ENCODE peak calls at places on chromosomes 4 and X, in five cellular contexts. One of them, this sample, is unnamed.
A peak's percentile ranks its signal among the peaks of the same experiment; 100 is the strongest.

GRCh38 chr4:150244600-150244999 is 166.4 kb downstream of the DCLK2 start:
- DNase-seq in heart left ventricle: no peak
- DNase-seq in heart right ventricle: no peak
- DNase-seq in adrenal gland: no peak
- DNase-seq in brain microvascular endothelial cell: peak; percentile 83
- DNase-seq in this sample: no peak

GRCh38 chrX:101136235-101136634 is 38.2 kb downstream of the CENPI start:
- DNase-seq in heart left ventricle: no peak
- DNase-seq in heart right ventricle: no peak
- DNase-seq in adrenal gland: no peak
- DNase-seq in brain microvascular endothelial cell: no peak
- DNase-seq in this sample: no peak

GRCh38 chr4:41038304-41038703 is 176.0 kb downstream of the APBB2 start:
- DNase-seq in heart left ventricle: no peak
- DNase-seq in heart right ventricle: no peak
- DNase-seq in adrenal gland: no peak
- DNase-seq in brain microvascular endothelial cell: no peak
- DNase-seq in this sample: no peak

GRCh38 chrX:1093112-1093511 is 119.3 kb downstream of the CRLF2 start:
- DNase-seq in heart left ventricle: no peak
- DNase-seq in heart right ventricle: no peak
- DNase-seq in adrenal gland: no peak
- DNase-seq in brain microvascular endothelial cell: no peak
- DNase-seq in this sample: no peak

GRCh38 chr4:1570291-1571164 is 113.6 kb downstream of the FAM53A start:
- DNase-seq in heart left ventricle: peak; percentile 61
- DNase-seq in heart right ventricle: peak; percentile 4
- DNase-seq in adrenal gland: no peak
- DNase-seq in brain microvascular endothelial cell: no peak
- DNase-seq in this sample: no peak

GRCh38 chrX:155893513-155893912 is 12.4 kb downstream of the VAMP7 start:
- DNase-seq in heart left ventricle: no peak
- DNase-seq in heart right ventricle: no peak
- DNase-seq in adrenal gland: no peak
- DNase-seq in brain microvascular endothelial cell: no peak
- DNase-seq in this sample: no peak

GRCh38 chr4:164892018-164892417 is 15.0 kb downstream of the APELA start:
- DNase-seq in heart left ventricle: no peak
- DNase-seq in heart right ventricle: no peak
- DNase-seq in adrenal gland: no peak
- DNase-seq in brain microvascular endothelial cell: no peak
- DNase-seq in this sample: no peak

GRCh38 chr4:110139815-110140214 is 58.6 kb downstream of the ELOVL6 start:
- DNase-seq in heart left ventricle: no peak
- DNase-seq in heart right ventricle: no peak
- DNase-seq in adrenal gland: no peak
- DNase-seq in brain microvascular endothelial cell: no peak
- DNase-seq in this sample: no peak

GRCh38 chrX:37701588-37701987 is 16.0 kb downstream of the XK start:
- DNase-seq in heart left ventricle: no peak
- DNase-seq in heart right ventricle: no peak
- DNase-seq in adrenal gland: no peak
- DNase-seq in brain microvascular endothelial cell: no peak
- DNase-seq in this sample: no peak

GRCh38 chrX:127877358-127877757 is 174.8 kb downstream of the ACTRT1 start:
- DNase-seq in heart left ventricle: no peak
- DNase-seq in heart right ventricle: no peak
- DNase-seq in adrenal gland: no peak
- DNase-seq in brain microvascular endothelial cell: no peak
- DNase-seq in this sample: no peak

GRCh38 chr4:101793397-101793796 is 2.9 kb downstream of the BANK1 start:
- DNase-seq in heart left ventricle: no peak
- DNase-seq in heart right ventricle: no peak
- DNase-seq in adrenal gland: no peak
- DNase-seq in brain microvascular endothelial cell: no peak
- DNase-seq in this sample: no peak

GRCh38 chrX:1389181-1389992 is 2.5 kb downstream of the SLC25A6 start:
- DNase-seq in heart left ventricle: peak; percentile 54
- DNase-seq in heart right ventricle: no peak
- DNase-seq in adrenal gland: peak; percentile 16
- DNase-seq in brain microvascular endothelial cell: no peak
- DNase-seq in this sample: no peak

GRCh38 chr4:123555500-123556273 is 159.1 kb downstream of the SPRY1 start:
- DNase-seq in heart left ventricle: peak; percentile 74
- DNase-seq in heart right ventricle: peak; percentile 75
- DNase-seq in adrenal gland: peak; percentile 82
- DNase-seq in brain microvascular endothelial cell: peak; percentile 95
- DNase-seq in this sample: peak; percentile 93

GRCh38 chrX:18354369-18355329 is at the start of gene SCML2:
- DNase-seq in heart left ventricle: peak; percentile 58
- DNase-seq in heart right ventricle: peak; percentile 46
- DNase-seq in adrenal gland: peak; percentile 44
- DNase-seq in brain microvascular endothelial cell: peak; percentile 7
- DNase-seq in this sample: no peak

GRCh38 chrX:49039598-49040375 is 3.4 kb downstream of the TFE3 start:
- DNase-seq in heart left ventricle: peak; percentile 69
- DNase-seq in heart right ventricle: peak; percentile 46
- DNase-seq in adrenal gland: peak; percentile 88
- DNase-seq in brain microvascular endothelial cell: peak; percentile 81
- DNase-seq in this sample: peak; percentile 33

GRCh38 chr4:17654701-17655100 is 40.3 kb downstream of the MED28 start:
- DNase-seq in heart left ventricle: no peak
- DNase-seq in heart right ventricle: no peak
- DNase-seq in adrenal gland: no peak
- DNase-seq in brain microvascular endothelial cell: no peak
- DNase-seq in this sample: no peak

GRCh38 chrX:133746593-133746992 is 238.8 kb downstream of the GPC3 start:
- DNase-seq in heart left ventricle: no peak
- DNase-seq in heart right ventricle: no peak
- DNase-seq in adrenal gland: no peak
- DNase-seq in brain microvascular endothelial cell: no peak
- DNase-seq in this sample: no peak

GRCh38 chr4:137532869-137533236 is 559 bp upstream of the PCDH18 start:
- DNase-seq in heart left ventricle: no peak
- DNase-seq in heart right ventricle: no peak
- DNase-seq in adrenal gland: no peak
- DNase-seq in brain microvascular endothelial cell: no peak
- DNase-seq in this sample: no peak

GRCh38 chr4:182819751-182820150 is 97.4 kb downstream of the DCTD start:
- DNase-seq in heart left ventricle: no peak
- DNase-seq in heart right ventricle: no peak
- DNase-seq in adrenal gland: no peak
- DNase-seq in brain microvascular endothelial cell: no peak
- DNase-seq in this sample: no peak

GRCh38 chr4:138707746-138708145 is 307.8 kb upstream of the NOCT start:
- DNase-seq in heart left ventricle: no peak
- DNase-seq in heart right ventricle: no peak
- DNase-seq in adrenal gland: no peak
- DNase-seq in brain microvascular endothelial cell: no peak
- DNase-seq in this sample: no peak

GRCh38 chrX:79259073-79259689 is 108.0 kb downstream of the ITM2A start:
- DNase-seq in heart left ventricle: no peak
- DNase-seq in heart right ventricle: no peak
- DNase-seq in adrenal gland: no peak
- DNase-seq in brain microvascular endothelial cell: no peak
- DNase-seq in this sample: no peak

GRCh38 chrX:3271485-3272186 is 74.8 kb downstream of the MXRA5 start:
- DNase-seq in heart left ventricle: no peak
- DNase-seq in heart right ventricle: no peak
- DNase-seq in adrenal gland: no peak
- DNase-seq in brain microvascular endothelial cell: peak; percentile 69
- DNase-seq in this sample: no peak

GRCh38 chr4:181911420-181911819 is 331.8 kb upstream of the TENM3 start:
- DNase-seq in heart left ventricle: no peak
- DNase-seq in heart right ventricle: no peak
- DNase-seq in adrenal gland: no peak
- DNase-seq in brain microvascular endothelial cell: peak; percentile 64
- DNase-seq in this sample: no peak

GRCh38 chrX:11461181-11462001 is 168.2 kb downstream of the AMELX start:
- DNase-seq in heart left ventricle: no peak
- DNase-seq in heart right ventricle: no peak
- DNase-seq in adrenal gland: no peak
- DNase-seq in brain microvascular endothelial cell: peak; percentile 62
- DNase-seq in this sample: no peak

GRCh38 chrX:104482757-104483156 is 83.2 kb upstream of the IL1RAPL2 start:
- DNase-seq in heart left ventricle: no peak
- DNase-seq in heart right ventricle: no peak
- DNase-seq in adrenal gland: no peak
- DNase-seq in brain microvascular endothelial cell: no peak
- DNase-seq in this sample: no peak

GRCh38 chrX:40247382-40247781 is 149.6 kb upstream of the BCOR start:
- DNase-seq in heart left ventricle: no peak
- DNase-seq in heart right ventricle: no peak
- DNase-seq in adrenal gland: no peak
- DNase-seq in brain microvascular endothelial cell: no peak
- DNase-seq in this sample: no peak

GRCh38 chr4:7295201-7295916 is 103.0 kb downstream of the SORCS2 start:
- DNase-seq in heart left ventricle: peak; percentile 81
- DNase-seq in heart right ventricle: peak; percentile 67
- DNase-seq in adrenal gland: no peak
- DNase-seq in brain microvascular endothelial cell: no peak
- DNase-seq in this sample: peak; percentile 49

GRCh38 chr4:153916273-153916755 is 127.4 kb upstream of the SFRP2 start:
- DNase-seq in heart left ventricle: no peak
- DNase-seq in heart right ventricle: no peak
- DNase-seq in adrenal gland: no peak
- DNase-seq in brain microvascular endothelial cell: no peak
- DNase-seq in this sample: no peak

GRCh38 chr4:39134674-39135073 is 47.7 kb upstream of the WDR19 start:
- DNase-seq in heart left ventricle: no peak
- DNase-seq in heart right ventricle: no peak
- DNase-seq in adrenal gland: no peak
- DNase-seq in brain microvascular endothelial cell: no peak
- DNase-seq in this sample: no peak

GRCh38 chrX:135424469-135424868 is 2.7 kb downstream of the SMIM10L2A start:
- DNase-seq in heart left ventricle: no peak
- DNase-seq in heart right ventricle: no peak
- DNase-seq in adrenal gland: no peak
- DNase-seq in brain microvascular endothelial cell: no peak
- DNase-seq in this sample: no peak

GRCh38 chrX:135425026-135425425 is 3.3 kb downstream of the SMIM10L2A start:
- DNase-seq in heart left ventricle: no peak
- DNase-seq in heart right ventricle: no peak
- DNase-seq in adrenal gland: no peak
- DNase-seq in brain microvascular endothelial cell: no peak
- DNase-seq in this sample: no peak

GRCh38 chrX:135421537-135421931 is 210 bp upstream of the SMIM10L2A start:
- DNase-seq in heart left ventricle: peak; percentile 94
- DNase-seq in heart right ventricle: peak; percentile 89
- DNase-seq in adrenal gland: peak; percentile 90
- DNase-seq in brain microvascular endothelial cell: peak; percentile 21
- DNase-seq in this sample: peak; percentile 58

GRCh38 chrX:135420831-135421230 is 913 bp upstream of the SMIM10L2A start:
- DNase-seq in heart left ventricle: no peak
- DNase-seq in heart right ventricle: no peak
- DNase-seq in adrenal gland: no peak
- DNase-seq in brain microvascular endothelial cell: no peak
- DNase-seq in this sample: no peak

GRCh38 chrX:135421932-135422809 is at the start of gene SMIM10L2A:
- DNase-seq in heart left ventricle: no peak
- DNase-seq in heart right ventricle: no peak
- DNase-seq in adrenal gland: no peak
- DNase-seq in brain microvascular endothelial cell: no peak
- DNase-seq in this sample: no peak
- H3K4me3 ChIP-seq in heart left ventricle: peak within 1 kb of the TSS; percentile 58
- H3K4me3 ChIP-seq in heart right ventricle: peak within 1 kb of the TSS; percentile 52
- H3K4me3 ChIP-seq in adrenal gland: no peak within 1 kb of the TSS
- H3K4me3 ChIP-seq in brain microvascular endothelial cell: peak within 1 kb of the TSS; percentile 24
- H3K4me3 ChIP-seq in this sample: peak within 1 kb of the TSS; percentile 38

DNA sequence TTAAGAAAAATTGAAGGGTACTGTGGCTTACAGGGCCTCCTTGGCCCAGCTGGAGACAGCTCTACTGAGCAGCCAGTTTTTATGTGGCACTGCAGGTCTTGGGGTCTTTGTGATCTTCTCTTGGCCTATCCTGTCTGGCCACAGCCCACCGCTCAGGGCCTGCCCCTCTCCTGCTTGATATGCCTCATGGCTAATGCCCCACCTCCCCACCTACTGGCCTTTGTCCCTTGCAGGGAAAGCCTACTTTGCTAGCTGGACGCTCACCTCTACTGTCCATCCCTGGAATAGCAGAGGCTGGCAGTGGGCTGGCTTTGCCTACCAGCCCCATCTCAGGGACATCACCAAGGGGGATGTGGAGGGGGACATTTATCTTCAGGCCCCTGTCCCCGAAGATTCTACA is 134.1 kb downstream of the PJA1 start:
- DNase-seq in heart left ventricle: no peak
- DNase-seq in heart right ventricle: no peak
- DNase-seq in adrenal gland: no peak
- DNase-seq in brain microvascular endothelial cell: no peak
- DNase-seq in this sample: no peak
- TF ChIP-seq CTCF in heart left ventricle: no peak
- TF ChIP-seq CTCF in heart right ventricle: peak; percentile 29
- TF ChIP-seq CTCF in adrenal gland: no peak
- TF ChIP-seq CTCF in brain microvascular endothelial cell: peak; percentile 38
- TF ChIP-seq CTCF in this sample: no peak

DNA sequence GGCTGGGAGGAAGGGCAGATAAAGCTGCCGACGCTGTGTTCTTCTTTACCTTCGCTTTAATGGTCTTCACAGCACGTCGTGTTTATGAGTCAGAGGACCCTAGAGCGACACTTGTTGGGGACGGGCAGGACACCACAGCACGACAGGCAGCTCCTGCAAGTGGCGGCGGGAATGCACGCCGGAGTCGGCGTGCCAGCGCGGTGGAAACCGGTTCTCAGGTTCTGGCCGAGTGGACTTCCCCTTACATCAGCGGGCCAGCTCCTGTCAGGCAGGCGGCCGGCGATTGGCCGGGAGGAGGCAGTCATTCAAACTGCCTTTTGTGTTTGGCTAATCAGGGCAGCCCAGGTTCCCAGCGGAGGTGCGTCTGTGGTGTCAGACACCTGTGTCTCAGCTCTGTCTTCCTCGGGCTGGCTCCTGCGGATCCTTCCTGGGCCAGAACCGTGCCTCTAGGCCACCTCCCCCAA is 150.9 kb downstream of the SHROOM3 start:
- DNase-seq in heart left ventricle: peak; percentile 85
- DNase-seq in heart right ventricle: peak; percentile 74
- DNase-seq in adrenal gland: peak; percentile 79
- DNase-seq in brain microvascular endothelial cell: peak; percentile 65
- DNase-seq in this sample: no peak
- H3K4me3 ChIP-seq in heart left ventricle: peak overlapping the region; percentile 51
- H3K4me3 ChIP-seq in heart right ventricle: peak overlapping the region; percentile 27
- H3K4me3 ChIP-seq in adrenal gland: no peak overlapping the region
- H3K4me3 ChIP-seq in brain microvascular endothelial cell: peak overlapping the region; percentile 55
- H3K4me3 ChIP-seq in this sample: peak overlapping the region; percentile 20

GRCh38 chr4:88008624-88009235 is 1.3 kb downstream of the PKD2 start:
- DNase-seq in heart left ventricle: no peak
- DNase-seq in heart right ventricle: no peak
- DNase-seq in adrenal gland: no peak
- DNase-seq in brain microvascular endothelial cell: peak; percentile 49
- DNase-seq in this sample: no peak

GRCh38 chr4:88006956-88007303 is 505 bp upstream of the PKD2 start:
- DNase-seq in heart left ventricle: no peak
- DNase-seq in heart right ventricle: no peak
- DNase-seq in adrenal gland: no peak
- DNase-seq in brain microvascular endothelial cell: no peak
- DNase-seq in this sample: no peak

GRCh38 chr4:88008133-88008621 is 742 bp downstream of the PKD2 start:
- DNase-seq in heart left ventricle: peak; percentile 67
- DNase-seq in heart right ventricle: peak; percentile 41
- DNase-seq in adrenal gland: peak; percentile 47
- DNase-seq in brain microvascular endothelial cell: peak; percentile 18
- DNase-seq in this sample: no peak

GRCh38 chr4:88009871-88010270 is 2.4 kb downstream of the PKD2 start:
- DNase-seq in heart left ventricle: no peak
- DNase-seq in heart right ventricle: no peak
- DNase-seq in adrenal gland: no peak
- DNase-seq in brain microvascular endothelial cell: no peak
- DNase-seq in this sample: no peak

GRCh38 chr4:88007304-88008132 is at the start of gene PKD2:
- DNase-seq in heart left ventricle: peak; percentile 94
- DNase-seq in heart right ventricle: peak; percentile 91
- DNase-seq in adrenal gland: peak; percentile 82
- DNase-seq in brain microvascular endothelial cell: peak; percentile 60
- DNase-seq in this sample: peak; percentile 77
- TF ChIP-seq CTCF in heart left ventricle: no peak
- TF ChIP-seq CTCF in heart right ventricle: no peak
- TF ChIP-seq CTCF in adrenal gland: no peak
- TF ChIP-seq CTCF in brain microvascular endothelial cell: no peak
- TF ChIP-seq CTCF in this sample: no peak

This sample was measured in tibial nerve.